ENCODE peak calls at places on chromosomes 4 and X, in eight cellular contexts. X is GM12865, O is Peyer's patch, F is colonic mucosa, N is SK-N-SH, R is fibroblast of mammary gland, B is Caco-2, Q is A549. J is an unnamed sample.
A peak's percentile ranks its signal among the peaks of the same experiment; 100 is the strongest.

GRCh38 chr4:139603576-139604387 is 47.8 kb upstream of the SETD7 start:
- DNase-seq in X (peak; percentile 61), O (no peak), F (peak; percentile 62), N (peak; percentile 55), R (peak; percentile 72), B (peak; percentile 67), Q (peak; percentile 80), J (no peak)

GRCh38 chr4:32268949-32269348 is 1548.8 kb downstream of the PCDH7 start:
- DNase-seq in X (no peak), O (no peak), F (no peak), N (no peak), R (no peak), B (no peak), Q (peak; percentile 0), J (no peak)

GRCh38 chr4:37441231-37442061 is 196.9 kb downstream of the NWD2 start:
- DNase-seq in X (no peak), O (no peak), F (peak; percentile 49), N (no peak), R (no peak), B (peak; percentile 91), Q (peak; percentile 32), J (peak; percentile 80)

GRCh38 chr4:156084312-156084811 is 130.7 kb upstream of the CTSO start:
- DNase-seq in X (no peak), O (no peak), F (no peak), N (no peak), R (no peak), B (no peak), Q (no peak), J (no peak)

GRCh38 chr4:75194180-75194579 is 261.3 kb downstream of the PARM1 start:
- DNase-seq in X (no peak), O (no peak), F (no peak), N (no peak), R (no peak), B (no peak), Q (no peak), J (no peak)

GRCh38 chrX:44003975-44004374 is 30.8 kb upstream of the NDP start:
- DNase-seq in X (no peak), O (no peak), F (no peak), N (no peak), R (peak; percentile 60), B (no peak), Q (no peak), J (no peak)

GRCh38 chr4:7155611-7156071 is 36.7 kb upstream of the SORCS2 start:
- DNase-seq in X (no peak), O (no peak), F (peak; percentile 51), N (no peak), R (peak; percentile 56), B (peak; percentile 19), Q (no peak), J (no peak)

GRCh38 chr4:41600243-41600642 is 62.3 kb downstream of the LIMCH1 start:
- DNase-seq in X (no peak), O (no peak), F (no peak), N (no peak), R (no peak), B (no peak), Q (no peak), J (peak; percentile 52)

GRCh38 chr4:120317713-120318112 is 251.1 kb upstream of the MAD2L1 start:
- DNase-seq in X (no peak), O (no peak), F (no peak), N (no peak), R (no peak), B (no peak), Q (no peak), J (no peak)

GRCh38 chr4:188867796-188868195 is 728.6 kb downstream of the TRIML1 start:
- DNase-seq in X (no peak), O (no peak), F (no peak), N (no peak), R (no peak), B (no peak), Q (no peak), J (no peak)

GRCh38 chr4:139913995-139914394 is 240.0 kb downstream of the MAML3 start:
- DNase-seq in X (no peak), O (no peak), F (no peak), N (no peak), R (peak; percentile 29), B (no peak), Q (no peak), J (no peak)

GRCh38 chrX:120791013-120791643 is 84.5 kb downstream of the CT47B1 start:
- DNase-seq in X (peak; percentile 0), O (no peak), F (peak; percentile 18), N (no peak), R (peak; percentile 87), B (no peak), Q (peak; percentile 35), J (peak; percentile 13)

GRCh38 chr4:150302553-150302952 is 224.3 kb downstream of the DCLK2 start:
- DNase-seq in X (no peak), O (no peak), F (no peak), N (no peak), R (peak; percentile 98), B (peak; percentile 46), Q (peak; percentile 64), J (peak; percentile 91)

GRCh38 chr4:2095236-2096072 is 36.3 kb downstream of the NAT8L start:
- DNase-seq in X (no peak), O (no peak), F (no peak), N (no peak), R (no peak), B (no peak), Q (no peak), J (no peak)

GRCh38 chr4:148341980-148342800 is 100.0 kb downstream of the NR3C2 start:
- DNase-seq in X (no peak), O (no peak), F (no peak), N (no peak), R (no peak), B (no peak), Q (no peak), J (no peak)
- TF ChIP-seq CTCF in X (no peak), O (no peak), F (no peak), N (no peak), R (no peak), B (no peak), Q (no peak), J (no peak)

GRCh38 chr4:8861576-8862279 is 9.9 kb downstream of the HMX1 start:
- DNase-seq in X (no peak), O (no peak), F (no peak), N (no peak), R (no peak), B (no peak), Q (no peak), J (no peak)
- H3K4me3 ChIP-seq in X (no peak overlapping the region), O (no peak overlapping the region), F (no peak overlapping the region), N (no peak overlapping the region), R (no peak overlapping the region), B (peak overlapping the region; percentile 41), Q (peak overlapping the region; percentile 32), J (no peak overlapping the region)

DNA sequence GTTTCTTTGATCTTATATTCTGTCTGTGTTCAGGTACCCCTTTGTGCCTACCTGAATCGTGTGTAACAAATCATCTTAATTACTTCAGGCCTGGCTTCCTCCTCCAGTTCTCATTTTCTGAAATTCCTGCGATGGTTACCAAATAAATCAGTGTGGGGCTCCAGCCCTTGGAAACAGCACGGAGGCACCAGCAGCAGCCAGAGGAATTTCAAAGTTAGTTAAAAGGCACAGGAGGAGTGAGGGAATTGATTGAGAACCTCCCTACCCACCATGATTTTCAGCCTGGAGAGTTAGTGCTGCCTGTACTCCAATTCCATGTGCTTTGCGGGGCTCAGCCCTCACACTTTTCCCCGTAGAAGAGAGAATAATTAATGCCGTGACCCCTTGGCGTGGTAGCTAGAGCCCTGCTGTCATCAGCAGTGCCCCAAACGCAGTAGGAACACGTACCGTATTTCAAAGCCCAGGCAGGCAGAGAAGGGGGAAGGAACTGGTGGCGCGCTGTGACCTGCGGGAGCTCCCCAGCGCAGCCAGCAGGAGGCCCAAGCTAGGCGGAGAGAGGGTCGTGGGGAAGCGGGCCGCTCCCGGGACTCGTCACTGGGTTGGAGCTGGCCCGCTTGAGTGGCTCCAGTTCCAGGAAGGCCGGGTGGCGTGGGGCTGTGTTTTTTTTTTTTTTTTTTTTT is 84.0 kb upstream of the IGFBP7 start:
- DNase-seq in X (no peak), O (no peak), F (no peak), N (no peak), R (no peak), B (no peak), Q (no peak), J (no peak)
- TF ChIP-seq CTCF in X (no peak), O (no peak), F (no peak), N (no peak), R (peak; percentile 1), B (no peak), Q (no peak), J (peak; percentile 8)

DNA sequence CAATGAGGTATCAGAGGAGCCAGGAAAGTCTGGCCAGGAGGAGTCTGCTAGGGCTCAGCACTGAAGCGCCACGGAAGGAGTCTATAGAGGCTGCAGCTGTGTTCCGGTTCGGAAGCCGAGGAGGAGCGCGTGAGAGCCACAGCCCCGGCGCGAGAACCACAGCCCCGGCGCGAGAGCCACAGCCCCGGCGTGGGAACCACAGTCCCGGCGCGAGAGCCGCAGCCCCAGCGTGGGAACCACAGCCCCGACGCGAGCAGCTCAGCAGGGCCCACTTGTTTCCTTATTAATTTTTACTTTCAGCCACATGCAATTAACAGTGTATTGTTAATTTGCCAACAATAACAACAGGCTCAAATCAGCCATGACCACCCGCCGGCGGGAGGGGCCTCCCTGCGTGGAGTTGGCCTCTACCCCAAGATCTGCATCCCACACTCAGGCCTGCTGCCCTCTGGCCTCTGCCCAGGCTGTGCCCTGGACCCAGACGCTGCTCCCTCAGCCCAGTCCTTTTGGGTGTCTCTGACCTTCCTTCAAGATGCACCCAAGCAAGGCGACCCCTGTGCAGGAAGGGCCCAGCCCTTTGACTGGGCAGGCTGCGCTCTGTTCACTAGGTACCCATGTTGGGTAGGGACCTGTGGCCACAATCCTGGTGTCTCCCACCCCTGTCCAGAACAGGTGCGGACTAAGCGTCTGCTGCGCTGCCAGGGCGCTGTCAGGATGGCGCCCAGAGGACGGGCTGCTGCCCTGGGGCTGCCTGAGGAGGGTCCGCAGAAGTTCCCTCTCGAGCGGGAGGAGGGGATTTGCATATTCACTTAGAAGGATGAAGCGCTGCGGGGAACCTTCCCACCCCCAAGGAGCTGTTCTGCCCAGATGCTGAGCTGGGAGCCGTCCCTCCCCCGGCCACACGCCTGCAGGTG is 113.8 kb downstream of the ADRA2C start:
- DNase-seq in X (no peak), O (peak; percentile 29), F (no peak), N (peak; percentile 27), R (no peak), B (no peak), Q (no peak), J (no peak)
- H3K4me3 ChIP-seq in X (no peak overlapping the region), O (peak overlapping the region; percentile 13), F (no peak overlapping the region), N (no peak overlapping the region), R (no peak overlapping the region), B (no peak overlapping the region), Q (no peak overlapping the region), J (no peak overlapping the region)

GRCh38 chr4:112855058-112855457 is 194.4 kb upstream of the ANK2 start:
- DNase-seq in X (no peak), O (no peak), F (no peak), N (no peak), R (no peak), B (no peak), Q (no peak), J (no peak)

GRCh38 chr4:112852586-112852985 is 196.9 kb upstream of the ANK2 start:
- DNase-seq in X (no peak), O (no peak), F (no peak), N (no peak), R (peak; percentile 4), B (no peak), Q (no peak), J (no peak)

GRCh38 chr4:112857461-112857860 is 192.0 kb upstream of the ANK2 start:
- DNase-seq in X (no peak), O (no peak), F (no peak), N (no peak), R (peak; percentile 95), B (no peak), Q (peak; percentile 8), J (peak; percentile 84)

GRCh38 chr4:112854420-112854819 is 195.0 kb upstream of the ANK2 start:
- DNase-seq in X (no peak), O (no peak), F (no peak), N (no peak), R (no peak), B (no peak), Q (no peak), J (no peak)

GRCh38 chr4:112853662-112854256 is 195.7 kb upstream of the ANK2 start:
- DNase-seq in X (no peak), O (no peak), F (no peak), N (no peak), R (peak; percentile 41), B (no peak), Q (no peak), J (no peak)
- TF ChIP-seq CTCF in X (peak; percentile 22), O (no peak), F (no peak), N (peak; percentile 68), R (peak; percentile 66), B (peak; percentile 46), Q (peak; percentile 28), J (peak; percentile 54)

J was measured in epithelial cell of proximal tubule.